ENCODE peak calls at places on chromosomes 4 and X, in ten cellular contexts. One of them, this sample, is unnamed.

GRCh38 chr4:87092389-87093141 is 127.9 kb downstream of the KLHL8 start:
- DNase-seq in endothelial cell of umbilical vein: peak; percentile 63
- DNase-seq in HCT116: peak; percentile 52
- DNase-seq in uterus: peak; percentile 75
- DNase-seq in GM12878: no peak
- DNase-seq in H54: peak; percentile 52
- DNase-seq in adrenal gland: peak; percentile 91
- DNase-seq in A549: peak; percentile 41
- DNase-seq in testis: no peak
- DNase-seq in esophagus squamous epithelium: no peak
- DNase-seq in this sample: peak; percentile 86

GRCh38 chr4:165096776-165097175 is 15.9 kb downstream of the TMEM192 start:
- DNase-seq in endothelial cell of umbilical vein: peak; percentile 20
- DNase-seq in HCT116: no peak
- DNase-seq in uterus: no peak
- DNase-seq in A549: peak; percentile 6
- DNase-seq in esophagus squamous epithelium: no peak
- DNase-seq in adrenal gland: no peak
- DNase-seq in testis: no peak
- DNase-seq in H54: no peak
- DNase-seq in GM12878: no peak
- DNase-seq in this sample: peak; percentile 2

GRCh38 chr4:70954032-70954431 is 39.4 kb upstream of the DCK start:
- DNase-seq in H54: no peak
- DNase-seq in esophagus squamous epithelium: no peak
- DNase-seq in uterus: no peak
- DNase-seq in HCT116: no peak
- DNase-seq in A549: no peak
- DNase-seq in adrenal gland: no peak
- DNase-seq in endothelial cell of umbilical vein: no peak
- DNase-seq in testis: no peak
- DNase-seq in GM12878: no peak
- DNase-seq in this sample: no peak

GRCh38 chrX:24846551-24847170 is 152.9 kb downstream of the POLA1 start:
- DNase-seq in uterus: peak; percentile 22
- DNase-seq in adrenal gland: no peak
- DNase-seq in H54: no peak
- DNase-seq in GM12878: no peak
- DNase-seq in A549: no peak
- DNase-seq in esophagus squamous epithelium: no peak
- DNase-seq in testis: peak; percentile 31
- DNase-seq in HCT116: no peak
- DNase-seq in endothelial cell of umbilical vein: no peak
- DNase-seq in this sample: peak; percentile 4

GRCh38 chr4:95732061-95732460 is 107.8 kb upstream of the PDHA2 start:
- DNase-seq in H54: no peak
- DNase-seq in HCT116: no peak
- DNase-seq in esophagus squamous epithelium: no peak
- DNase-seq in endothelial cell of umbilical vein: peak; percentile 13
- DNase-seq in GM12878: no peak
- DNase-seq in testis: no peak
- DNase-seq in uterus: no peak
- DNase-seq in adrenal gland: no peak
- DNase-seq in A549: peak; percentile 26
- DNase-seq in this sample: no peak

GRCh38 chr4:120918788-120919187 is 3.7 kb downstream of the PRDM5 start:
- DNase-seq in H54: no peak
- DNase-seq in GM12878: no peak
- DNase-seq in A549: no peak
- DNase-seq in HCT116: no peak
- DNase-seq in adrenal gland: peak; percentile 53
- DNase-seq in uterus: no peak
- DNase-seq in endothelial cell of umbilical vein: no peak
- DNase-seq in esophagus squamous epithelium: no peak
- DNase-seq in testis: peak; percentile 24
- DNase-seq in this sample: no peak

GRCh38 chrX:154013614-154014360 is 5.9 kb downstream of the IRAK1 start:
- DNase-seq in GM12878: no peak
- DNase-seq in uterus: no peak
- DNase-seq in esophagus squamous epithelium: no peak
- DNase-seq in testis: no peak
- DNase-seq in adrenal gland: no peak
- DNase-seq in H54: no peak
- DNase-seq in A549: peak; percentile 64
- DNase-seq in HCT116: no peak
- DNase-seq in endothelial cell of umbilical vein: peak; percentile 34
- DNase-seq in this sample: peak; percentile 73

GRCh38 chr4:29311231-29311630 is 1408.9 kb upstream of the PCDH7 start:
- DNase-seq in GM12878: no peak
- DNase-seq in HCT116: no peak
- DNase-seq in endothelial cell of umbilical vein: peak; percentile 80
- DNase-seq in testis: no peak
- DNase-seq in uterus: no peak
- DNase-seq in A549: no peak
- DNase-seq in H54: no peak
- DNase-seq in esophagus squamous epithelium: no peak
- DNase-seq in adrenal gland: no peak
- DNase-seq in this sample: no peak

DNA sequence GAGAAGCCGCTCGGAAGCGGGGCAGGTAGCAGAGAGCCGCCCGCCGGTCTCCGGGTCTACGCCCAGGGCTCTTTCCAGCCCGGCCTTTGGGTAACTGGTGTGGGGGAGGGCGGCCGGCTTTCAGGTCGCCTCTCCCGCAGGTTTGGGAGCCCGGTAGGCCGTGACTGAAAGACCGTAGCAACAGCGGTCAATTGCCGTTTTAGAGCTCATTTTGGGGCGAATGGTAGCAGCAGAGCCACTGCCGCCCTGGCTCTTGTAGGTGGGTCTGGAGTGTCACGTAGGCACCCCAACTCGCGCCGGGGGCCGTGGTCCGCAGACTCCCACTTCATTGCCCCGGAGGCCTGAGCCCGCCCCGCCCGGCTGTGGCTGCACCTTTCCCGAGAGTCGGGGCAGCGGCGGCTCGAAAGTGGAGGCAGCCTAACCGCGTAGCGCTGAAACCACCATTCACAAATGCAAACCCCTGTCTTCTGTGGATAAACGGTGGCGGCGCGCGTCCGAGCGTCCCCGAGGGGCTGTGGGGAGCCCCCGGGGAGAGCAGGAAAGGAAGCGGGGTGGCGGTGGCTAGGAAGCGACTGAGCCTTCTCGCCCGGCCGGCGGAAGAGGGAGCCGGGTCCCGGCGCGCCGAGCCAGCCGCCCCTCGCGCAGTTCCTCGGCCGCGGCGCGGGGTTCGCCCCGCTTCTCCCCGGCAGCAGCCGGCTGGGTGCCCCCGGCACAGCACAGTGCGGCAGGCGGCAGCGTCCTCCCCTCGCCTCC is 2185.1 kb upstream of the TENM3 start:
- DNase-seq in GM12878: no peak
- DNase-seq in adrenal gland: peak; percentile 75
- DNase-seq in A549: peak; percentile 3
- DNase-seq in endothelial cell of umbilical vein: no peak
- DNase-seq in H54: peak; percentile 11
- DNase-seq in testis: peak; percentile 35
- DNase-seq in uterus: no peak
- DNase-seq in HCT116: no peak
- DNase-seq in esophagus squamous epithelium: no peak
- DNase-seq in this sample: no peak
- TF ChIP-seq POLR2A in GM12878: no peak
- TF ChIP-seq POLR2A in adrenal gland: no peak
- TF ChIP-seq POLR2A in A549: no peak
- TF ChIP-seq POLR2A in endothelial cell of umbilical vein: no peak
- TF ChIP-seq POLR2A in H54: no peak
- TF ChIP-seq POLR2A in testis: no peak
- TF ChIP-seq POLR2A in uterus: no peak
- TF ChIP-seq POLR2A in HCT116: no peak
- TF ChIP-seq POLR2A in esophagus squamous epithelium: no peak
- TF ChIP-seq POLR2A in this sample: no peak

GRCh38 chr4:158671665-158671914 is at the start of gene C4orf46:
- DNase-seq in endothelial cell of umbilical vein: no peak
- DNase-seq in esophagus squamous epithelium: no peak
- DNase-seq in A549: no peak
- DNase-seq in GM12878: no peak
- DNase-seq in HCT116: no peak
- DNase-seq in uterus: no peak
- DNase-seq in testis: no peak
- DNase-seq in H54: no peak
- DNase-seq in adrenal gland: no peak
- DNase-seq in this sample: no peak

GRCh38 chr4:158670975-158671664 is 567 bp downstream of the C4orf46 start:
- DNase-seq in A549: peak; percentile 36
- DNase-seq in testis: peak; percentile 89
- DNase-seq in adrenal gland: peak; percentile 92
- DNase-seq in uterus: peak; percentile 57
- DNase-seq in esophagus squamous epithelium: no peak
- DNase-seq in GM12878: peak; percentile 30
- DNase-seq in H54: peak; percentile 8
- DNase-seq in HCT116: peak; percentile 33
- DNase-seq in endothelial cell of umbilical vein: peak; percentile 87
- DNase-seq in this sample: peak; percentile 89

GRCh38 chr4:158669310-158669709 is 2.4 kb downstream of the C4orf46 start:
- DNase-seq in esophagus squamous epithelium: no peak
- DNase-seq in adrenal gland: no peak
- DNase-seq in testis: no peak
- DNase-seq in uterus: no peak
- DNase-seq in endothelial cell of umbilical vein: no peak
- DNase-seq in HCT116: no peak
- DNase-seq in GM12878: no peak
- DNase-seq in A549: no peak
- DNase-seq in H54: no peak
- DNase-seq in this sample: no peak

GRCh38 chr4:158673633-158674032 is 1.5 kb downstream of the ETFDH start:
- DNase-seq in HCT116: no peak
- DNase-seq in A549: no peak
- DNase-seq in H54: no peak
- DNase-seq in adrenal gland: no peak
- DNase-seq in GM12878: no peak
- DNase-seq in testis: no peak
- DNase-seq in endothelial cell of umbilical vein: no peak
- DNase-seq in uterus: no peak
- DNase-seq in esophagus squamous epithelium: no peak
- DNase-seq in this sample: peak; percentile 5

DNA sequence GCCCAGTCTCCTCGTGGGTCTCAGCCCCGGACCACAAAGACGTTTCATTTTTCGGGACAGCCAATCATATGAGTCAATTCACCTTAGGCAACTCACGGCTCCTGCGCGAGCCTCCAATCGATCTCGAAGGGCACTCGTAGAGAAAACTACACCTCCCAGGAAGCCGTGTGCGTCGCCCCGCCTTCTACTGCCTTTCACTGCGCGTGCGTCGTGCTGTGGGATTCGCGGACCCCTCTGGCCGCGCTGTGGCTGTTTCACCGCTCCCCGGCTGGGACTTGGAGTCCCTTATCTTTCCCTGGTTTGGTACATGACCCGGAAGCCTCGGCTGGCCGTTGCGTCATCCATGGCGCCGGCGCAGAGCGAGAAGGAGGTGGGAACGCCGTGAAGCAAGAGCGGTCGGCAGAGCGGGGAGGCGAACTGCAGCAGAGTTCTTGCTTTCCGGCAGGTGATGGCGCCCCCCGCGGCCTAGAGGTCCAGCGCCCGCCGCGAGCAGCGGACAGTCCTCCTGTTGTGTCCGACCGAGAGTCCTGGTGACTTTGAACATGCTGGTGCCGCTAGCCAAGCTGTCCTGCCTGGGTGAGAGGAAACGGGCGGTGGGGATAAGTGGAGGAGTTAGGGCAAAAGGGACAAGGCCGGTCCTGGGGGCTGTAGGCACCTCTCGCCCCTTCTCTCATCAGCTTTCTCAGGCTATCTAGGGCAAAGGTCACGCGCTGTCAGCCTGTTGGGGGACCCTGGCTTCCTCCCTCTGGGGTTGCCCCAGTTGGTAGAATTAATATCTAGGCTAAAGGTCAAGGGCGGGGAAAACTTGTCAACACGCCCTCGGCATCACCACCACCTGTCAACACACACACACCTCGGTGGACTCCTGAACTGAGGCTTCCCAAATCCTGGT is at the start of gene ETFDH:
- DNase-seq in HCT116: peak; percentile 99
- DNase-seq in esophagus squamous epithelium: peak; percentile 98
- DNase-seq in A549: peak; percentile 93
- DNase-seq in H54: peak; percentile 76
- DNase-seq in adrenal gland: peak; percentile 99
- DNase-seq in endothelial cell of umbilical vein: peak; percentile 100
- DNase-seq in uterus: peak; percentile 99
- DNase-seq in testis: peak; percentile 98
- DNase-seq in GM12878: peak; percentile 99
- DNase-seq in this sample: peak; percentile 100
- TF ChIP-seq POLR2A in HCT116: peak; percentile 2
- TF ChIP-seq POLR2A in esophagus squamous epithelium: no peak
- TF ChIP-seq POLR2A in A549: no peak
- TF ChIP-seq POLR2A in H54: peak; percentile 54
- TF ChIP-seq POLR2A in adrenal gland: peak; percentile 87
- TF ChIP-seq POLR2A in endothelial cell of umbilical vein: no peak
- TF ChIP-seq POLR2A in uterus: peak; percentile 90
- TF ChIP-seq POLR2A in testis: peak; percentile 54
- TF ChIP-seq POLR2A in GM12878: peak; percentile 89
- TF ChIP-seq POLR2A in this sample: peak; percentile 83

GRCh38 chr4:104334410-104334809 is 160.3 kb downstream of the CXXC4 start:
- DNase-seq in testis: no peak
- DNase-seq in H54: no peak
- DNase-seq in HCT116: no peak
- DNase-seq in esophagus squamous epithelium: no peak
- DNase-seq in endothelial cell of umbilical vein: no peak
- DNase-seq in adrenal gland: no peak
- DNase-seq in A549: no peak
- DNase-seq in GM12878: no peak
- DNase-seq in uterus: no peak
- DNase-seq in this sample: no peak
- TF ChIP-seq POLR2A in testis: no peak
- TF ChIP-seq POLR2A in H54: no peak
- TF ChIP-seq POLR2A in HCT116: no peak
- TF ChIP-seq POLR2A in esophagus squamous epithelium: no peak
- TF ChIP-seq POLR2A in endothelial cell of umbilical vein: no peak
- TF ChIP-seq POLR2A in adrenal gland: no peak
- TF ChIP-seq POLR2A in A549: no peak
- TF ChIP-seq POLR2A in GM12878: no peak
- TF ChIP-seq POLR2A in uterus: no peak
- TF ChIP-seq POLR2A in this sample: no peak

DNA sequence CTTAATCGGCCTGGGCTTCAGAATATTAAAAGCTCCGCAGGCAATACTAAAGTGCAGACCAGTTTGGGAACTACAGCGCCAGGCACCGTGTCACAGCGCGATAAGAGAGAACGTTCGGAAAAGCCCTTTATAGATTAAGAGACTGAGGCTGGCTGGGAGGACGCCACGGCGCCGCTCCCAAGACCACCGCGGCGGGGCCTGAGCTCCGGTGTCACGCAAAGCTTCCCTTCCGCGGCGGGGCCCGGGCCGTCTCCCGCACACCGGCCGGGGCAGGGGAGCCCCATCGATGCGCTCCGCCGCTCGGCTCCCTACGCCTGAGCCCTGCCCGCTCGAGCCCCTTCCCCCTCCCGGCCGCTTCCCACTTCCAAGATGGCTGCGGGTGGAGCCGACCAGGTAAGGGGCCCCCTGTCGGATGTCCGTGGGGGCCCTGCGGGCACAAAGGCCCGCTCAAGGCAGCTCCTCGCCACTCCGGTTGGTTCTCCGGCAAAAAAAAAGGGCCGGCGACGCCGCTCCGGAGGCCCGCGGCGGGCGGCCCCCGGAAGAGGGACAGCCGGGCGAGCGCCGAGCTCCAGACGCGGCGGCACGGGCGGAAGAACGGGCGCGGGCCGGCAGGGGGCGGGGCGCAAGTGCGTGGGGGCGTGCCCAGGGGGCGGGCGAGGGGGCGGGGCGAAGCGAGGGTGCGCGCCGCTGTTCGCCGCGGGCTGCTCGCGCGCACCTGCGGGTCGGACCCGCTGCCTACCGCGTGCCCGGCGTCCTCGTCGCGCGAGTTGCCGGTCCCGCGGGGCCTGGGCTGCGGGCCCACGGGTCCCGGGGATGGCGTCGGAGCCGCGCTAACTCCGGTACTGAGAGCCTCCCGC is at the start of gene TBC1D14:
- DNase-seq in adrenal gland: peak; percentile 92
- DNase-seq in uterus: peak; percentile 89
- DNase-seq in esophagus squamous epithelium: peak; percentile 39
- DNase-seq in A549: peak; percentile 73
- DNase-seq in GM12878: no peak
- DNase-seq in endothelial cell of umbilical vein: peak; percentile 85
- DNase-seq in testis: peak; percentile 92
- DNase-seq in H54: peak; percentile 77
- DNase-seq in HCT116: peak; percentile 68
- DNase-seq in this sample: peak; percentile 95
- TF ChIP-seq POLR2A in adrenal gland: peak; percentile 54
- TF ChIP-seq POLR2A in uterus: peak; percentile 57
- TF ChIP-seq POLR2A in esophagus squamous epithelium: no peak
- TF ChIP-seq POLR2A in A549: peak; percentile 73
- TF ChIP-seq POLR2A in GM12878: peak; percentile 82
- TF ChIP-seq POLR2A in endothelial cell of umbilical vein: peak; percentile 56
- TF ChIP-seq POLR2A in testis: no peak
- TF ChIP-seq POLR2A in H54: no peak
- TF ChIP-seq POLR2A in HCT116: peak; percentile 37
- TF ChIP-seq POLR2A in this sample: peak; percentile 87

This sample was measured in erythroblast.